ENCODE peak calls at places on chromosome 22, in four cellular contexts. I, N, A and W are unnamed samples.

GRCh38 chr22:38317237-38317994 is at the start of gene CSNK1E:
- DNase-seq in I (no peak), N (peak), A (peak), W (peak)

GRCh38 chr22:29129644-29130201 is 56.9 kb downstream of the KREMEN1 start:
- DNase-seq in A (no peak), N (no peak), I (no peak), W (no peak)

GRCh38 chr22:24695958-24696511 is 78.5 kb downstream of the PIWIL3 start:
- DNase-seq in A (no peak), N (no peak), I (no peak), W (no peak)

GRCh38 chr22:46050916-46051614 is 74.1 kb upstream of the WNT7B start:
- DNase-seq in N (peak), I (no peak), A (no peak), W (peak)

GRCh38 chr22:44583076-44583760 is 85.2 kb upstream of the RTL6 start:
- DNase-seq in I (no peak), A (peak), N (peak), W (peak)

GRCh38 chr22:19350947-19351346 is 59.4 kb upstream of the CLTCL1 start:
- DNase-seq in A (no peak), I (no peak), N (no peak), W (no peak)

GRCh38 chr22:45200862-45201511 is 37.3 kb downstream of the NUP50 start:
- DNase-seq in I (no peak), N (no peak), A (no peak), W (no peak)

GRCh38 chr22:47209077-47209514 is 446.6 kb downstream of the TBC1D22A start:
- DNase-seq in A (no peak), I (peak), N (no peak), W (no peak)

GRCh38 chr22:28268176-28268575 is 349.1 kb upstream of the PITPNB start:
- DNase-seq in N (no peak), A (no peak), I (no peak), W (no peak)

GRCh38 chr22:27982106-27982505 is 63.0 kb upstream of the PITPNB start:
- DNase-seq in A (no peak), I (no peak), N (no peak), W (no peak)

GRCh38 chr22:47928626-47929025 is 1166.2 kb downstream of the TBC1D22A start:
- DNase-seq in I (no peak), N (no peak), A (no peak), W (no peak)

GRCh38 chr22:44524806-44525205 is 26.8 kb upstream of the RTL6 start:
- DNase-seq in A (no peak), N (no peak), I (no peak), W (no peak)

GRCh38 chr22:43257549-43257948 is 70.6 kb upstream of the TTLL12 start:
- DNase-seq in A (no peak), I (no peak), N (no peak), W (no peak)

GRCh38 chr22:41589260-41589600 is 410 bp downstream of the PMM1 start:
- DNase-seq in I (no peak), A (no peak), N (peak), W (no peak)

GRCh38 chr22:46121523-46122287 is 28.6 kb upstream of the PPARA start:
- DNase-seq in N (peak), A (no peak), I (no peak), W (no peak)

GRCh38 chr22:30941363-30941740 is 27.2 kb downstream of the MORC2 start:
- DNase-seq in N (no peak), I (no peak), A (no peak), W (no peak)

GRCh38 chr22:46069518-46070214 is 80.7 kb upstream of the PPARA start:
- DNase-seq in N (peak), I (peak), A (no peak), W (peak)

GRCh38 chr22:23075050-23075449 is 4.7 kb downstream of the GNAZ start:
- DNase-seq in N (peak), I (no peak), A (no peak), W (no peak)

GRCh38 chr22:23074451-23074850 is 4.1 kb downstream of the GNAZ start:
- DNase-seq in A (no peak), I (no peak), N (peak), W (no peak)

GRCh38 chr22:23076896-23077572 is 6.7 kb downstream of the GNAZ start:
- DNase-seq in N (no peak), I (no peak), A (no peak), W (no peak)

GRCh38 chr22:23073506-23074229 is 3.3 kb downstream of the GNAZ start:
- DNase-seq in I (no peak), A (no peak), N (peak), W (no peak)

GRCh38 chr22:23075525-23076216 is 5.4 kb downstream of the GNAZ start:
- DNase-seq in A (no peak), N (peak), I (no peak), W (no peak)
- H3K27ac ChIP-seq in A (no peak), N (no peak), I (no peak), W (no peak)

GRCh38 chr22:33362702-33363101 is 304.5 kb upstream of the SYN3 start:
- DNase-seq in A (no peak), N (no peak), I (peak), W (no peak)

GRCh38 chr22:33357894-33358440 is 299.8 kb upstream of the SYN3 start:
- DNase-seq in I (peak), A (no peak), N (no peak), W (no peak)

DNA sequence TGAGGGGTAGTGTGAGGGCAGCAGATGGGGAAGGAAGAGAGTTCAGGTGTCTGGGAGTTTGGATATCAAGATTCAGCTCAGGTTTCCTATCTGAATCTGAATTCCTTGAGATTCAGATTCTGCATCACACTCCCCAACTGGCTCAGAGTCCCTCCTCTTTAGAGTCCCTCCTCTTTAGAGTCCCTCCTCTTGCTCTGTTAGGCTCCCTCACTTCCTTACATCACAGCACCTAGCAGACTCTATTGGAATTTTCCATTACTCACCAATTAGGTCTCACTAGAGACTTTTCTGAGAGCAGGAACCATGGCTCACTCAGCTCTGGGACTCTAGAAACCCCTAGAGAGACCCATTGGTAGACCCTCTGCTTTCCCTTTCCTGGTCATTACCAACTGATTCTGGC is 303.4 kb upstream of the SYN3 start:
- DNase-seq in A (no peak), N (no peak), I (no peak), W (no peak)
- H3K27ac ChIP-seq in A (no peak), N (no peak), I (no peak), W (no peak)

GRCh38 chr22:49931863-49932262 is 13.4 kb downstream of the CRELD2 start:
- DNase-seq in N (no peak), A (no peak), I (no peak), W (no peak)
- H3K27ac ChIP-seq in N (no peak), A (no peak), I (peak), W (peak)

DNA sequence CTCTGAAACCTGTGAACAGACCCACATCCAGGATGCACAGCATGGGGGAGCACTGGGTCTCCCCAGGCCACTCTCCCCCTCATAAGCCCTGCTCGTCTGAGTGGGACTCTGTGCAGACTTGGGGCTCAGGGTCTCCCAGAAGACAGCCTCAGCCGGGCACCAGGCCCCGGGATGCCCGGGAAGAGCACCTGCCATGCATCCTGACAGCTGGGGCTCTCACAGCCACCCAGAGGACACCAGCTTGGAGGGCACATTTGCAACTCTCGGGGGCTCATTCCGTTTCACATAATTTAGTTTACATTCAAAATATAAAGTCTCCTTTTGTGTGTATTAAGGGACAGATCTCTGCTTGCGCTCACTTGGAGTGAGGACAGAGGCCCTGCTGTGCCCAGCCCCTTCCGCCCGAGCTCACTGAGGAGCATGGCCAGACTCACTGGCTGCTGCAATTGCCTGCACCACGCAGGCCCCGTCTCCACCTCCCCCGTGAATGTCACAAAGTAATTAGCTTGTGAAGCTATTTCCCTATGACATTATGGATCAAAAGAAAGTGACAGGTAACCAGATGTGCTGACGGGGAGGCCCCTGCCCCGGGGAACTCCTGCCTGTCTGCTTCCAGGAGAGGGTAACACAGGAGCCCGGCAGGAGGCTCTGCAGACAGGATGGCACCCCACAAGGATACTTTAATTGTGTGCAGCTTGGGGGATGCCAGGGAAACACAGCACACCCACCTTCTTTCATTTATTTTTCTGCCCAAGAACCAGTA is 275.6 kb downstream of the BRD1 start:
- DNase-seq in N (no peak), A (no peak), I (no peak), W (no peak)
- H3K27ac ChIP-seq in N (no peak), A (no peak), I (no peak), W (no peak)

GRCh38 chr22:37282385-37282677 is at the start of gene CYTH4:
- DNase-seq in A (no peak), N (no peak), I (no peak), W (no peak)
- H3K27ac ChIP-seq in A (no peak), N (no peak), I (peak), W (no peak)

DNA sequence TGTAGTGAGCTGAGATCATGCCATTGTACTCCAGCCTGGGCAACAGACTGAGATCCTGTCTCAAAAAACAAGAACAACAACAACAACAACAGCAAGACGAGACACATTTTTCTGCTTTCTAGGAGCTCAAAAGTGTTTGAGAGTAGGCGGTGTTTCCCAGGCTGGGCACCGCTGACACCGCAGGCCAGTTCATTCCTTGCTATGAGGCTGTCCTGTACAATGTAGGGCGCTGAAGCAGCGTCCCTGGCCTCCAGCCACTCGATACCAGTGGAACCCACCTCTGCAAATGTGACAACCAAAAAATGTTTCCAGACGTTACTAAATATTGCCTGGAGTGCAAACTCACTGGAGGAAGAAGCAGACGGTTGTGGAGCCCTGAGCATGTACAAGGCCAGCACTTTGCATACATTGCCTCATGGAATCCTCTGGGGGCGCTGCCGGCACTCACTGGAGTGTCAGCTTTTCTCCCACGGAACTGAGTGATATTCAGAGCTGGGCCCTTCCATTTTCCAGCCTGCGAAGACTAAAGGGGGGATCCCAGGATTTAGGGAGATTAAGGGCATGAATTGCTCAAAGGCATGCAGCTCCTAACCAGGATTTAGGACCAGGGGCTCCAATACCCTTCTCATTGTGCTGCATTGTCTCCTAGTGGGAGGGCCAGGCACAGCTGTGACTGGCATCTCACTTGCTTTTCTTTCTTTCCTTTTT is 5.8 kb upstream of the MIEF1 start:
- DNase-seq in N (peak), I (no peak), A (peak), W (peak)
- H3K27ac ChIP-seq in N (no peak), I (peak), A (no peak), W (no peak)

GRCh38 chr22:50269573-50270301 is 443 bp downstream of the MAPK11 start:
- DNase-seq in A (no peak), I (no peak), N (no peak), W (peak)
- H3K27ac ChIP-seq in A (peak), I (peak), N (peak), W (peak)

DNA sequence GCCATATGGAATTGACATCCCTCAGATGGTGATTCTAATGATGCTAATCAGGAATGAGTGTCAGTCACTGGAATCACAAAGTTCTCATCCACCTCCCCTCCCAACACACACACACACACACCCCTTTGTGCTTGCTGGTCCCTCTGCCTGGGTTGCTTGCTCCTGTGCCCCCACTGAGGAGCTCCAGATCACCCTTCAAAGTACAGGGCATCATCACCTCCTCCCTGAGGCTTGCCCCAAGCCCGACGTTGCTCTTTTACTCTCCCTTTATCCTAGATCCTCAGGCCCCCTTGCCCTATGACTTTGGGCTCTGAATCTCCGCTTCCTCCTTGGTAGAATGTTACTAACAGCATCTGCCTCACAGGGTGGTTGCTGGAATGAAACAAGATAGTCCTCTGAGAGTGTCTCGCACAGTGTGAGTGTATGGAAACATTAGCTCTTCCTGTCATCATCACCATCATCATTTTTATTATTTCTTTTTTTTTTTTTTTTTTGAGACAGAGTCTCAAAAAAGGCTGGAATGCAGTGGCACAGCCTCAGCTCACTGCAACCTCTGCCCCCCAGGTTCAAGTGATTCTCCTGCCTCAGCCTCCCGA is 3.4 kb downstream of the TOM1 start:
- DNase-seq in I (no peak), N (no peak), A (no peak), W (no peak)
- H3K27ac ChIP-seq in I (no peak), N (no peak), A (peak), W (no peak)

DNA sequence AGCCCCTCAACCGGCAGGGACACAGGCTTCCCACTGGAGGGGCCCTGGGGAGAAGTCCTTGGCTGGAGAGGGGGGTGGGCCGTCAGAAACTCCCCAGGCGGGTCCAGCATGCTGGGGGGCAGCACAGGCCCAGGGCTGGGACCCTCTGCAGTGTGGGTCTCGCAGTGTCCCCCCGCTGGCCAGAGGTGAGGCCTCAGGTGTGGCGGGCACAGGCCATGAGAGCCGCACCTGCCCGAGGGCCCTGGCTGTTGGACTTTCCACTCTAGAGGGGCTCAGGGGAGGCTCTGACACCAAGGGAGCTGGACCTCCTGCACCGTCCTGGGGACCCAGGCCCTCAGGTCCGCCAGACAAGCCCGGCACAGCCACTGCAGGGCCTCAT is 10.7 kb upstream of the PIM3 start:
- DNase-seq in I (no peak), A (no peak), N (no peak), W (no peak)
- H3K27ac ChIP-seq in I (no peak), A (peak), N (no peak), W (no peak)

GRCh38 chr22:17631076-17631565 is 2.6 kb upstream of the ATP6V1E1 start:
- DNase-seq in I (no peak), N (no peak), A (no peak), W (no peak)

GRCh38 chr22:17629646-17630045 is 1.1 kb upstream of the ATP6V1E1 start:
- DNase-seq in N (no peak), A (no peak), I (no peak), W (no peak)

GRCh38 chr22:17633998-17634323 is 4.6 kb upstream of the BCL2L13 start:
- DNase-seq in I (no peak), A (no peak), N (no peak), W (no peak)

GRCh38 chr22:17634696-17635095 is 3.9 kb upstream of the BCL2L13 start:
- DNase-seq in I (no peak), N (no peak), A (no peak), W (no peak)

GRCh38 chr22:17633217-17633997 is 4.9 kb upstream of the ATP6V1E1 start:
- DNase-seq in A (peak), N (no peak), I (no peak), W (no peak)
- H3K27ac ChIP-seq in A (peak), N (peak), I (peak), W (peak)